ENCODE peak calls at places on chromosomes 12 and 14, in five cellular contexts. Q, W, P, N and Y are unnamed samples.
A peak's percentile ranks its signal among the peaks of the same experiment; 100 is the strongest.

GRCh38 chr14:89915114-89915878 is 39.2 kb downstream of the EFCAB11 start:
- DNase-seq in P (peak; percentile 19), N (peak; percentile 62), W (peak; percentile 85), Q (no peak), Y (peak; percentile 59)

GRCh38 chr14:68359862-68360552 is 432.9 kb downstream of the ZFP36L1 start:
- DNase-seq in P (no peak), W (peak; percentile 81), N (peak; percentile 59), Q (no peak), Y (no peak)

GRCh38 chr12:9065607-9065856 is 50.2 kb downstream of the A2M start:
- DNase-seq in Q (no peak), P (no peak), W (no peak), N (no peak), Y (no peak)

GRCh38 chr12:13961983-13962382 is 19.4 kb downstream of the GRIN2B start:
- DNase-seq in Q (no peak), P (no peak), W (no peak), N (no peak), Y (no peak)

GRCh38 chr14:56816575-56817391 is 6.5 kb upstream of the OTX2 start:
- DNase-seq in N (no peak), Q (no peak), P (no peak), W (no peak), Y (peak; percentile 56)

GRCh38 chr12:8687846-8688601 is 9.8 kb upstream of the RIMKLB start:
- DNase-seq in N (peak; percentile 56), W (peak; percentile 95), P (no peak), Q (no peak), Y (peak; percentile 41)

GRCh38 chr12:124356221-124356620 is 61.3 kb downstream of the RFLNA start:
- DNase-seq in Q (no peak), W (no peak), N (no peak), P (no peak), Y (no peak)

GRCh38 chr12:104187446-104188155 is 28.0 kb upstream of the TXNRD1 start:
- DNase-seq in W (no peak), Q (no peak), P (no peak), N (no peak), Y (no peak)

GRCh38 chr12:46904406-46905240 is 78.8 kb upstream of the SLC38A4 start:
- DNase-seq in P (no peak), W (peak; percentile 45), N (no peak), Q (no peak), Y (no peak)

GRCh38 chr14:91754819-91755218 is 22.9 kb upstream of the CATSPERB start:
- DNase-seq in W (no peak), Q (no peak), P (no peak), N (no peak), Y (no peak)

GRCh38 chr12:65518771-65519170 is 240.3 kb downstream of the MSRB3 start:
- DNase-seq in W (no peak), Q (no peak), P (no peak), N (no peak), Y (no peak)

GRCh38 chr12:50647479-50647878 is 116.4 kb upstream of the ATF1 start:
- DNase-seq in N (no peak), P (no peak), Q (no peak), W (peak; percentile 16), Y (no peak)

GRCh38 chr12:65825573-65826512 is 1.6 kb downstream of the HMGA2 start:
- DNase-seq in P (peak; percentile 15), N (peak; percentile 18), Q (peak; percentile 32), W (peak; percentile 68), Y (peak; percentile 60)

GRCh38 chr12:70418101-70418500 is 52.0 kb downstream of the KCNMB4 start:
- DNase-seq in Q (no peak), N (no peak), W (no peak), P (no peak), Y (no peak)

GRCh38 chr12:122743895-122744525 is 8.6 kb upstream of the DENR start:
- DNase-seq in Q (no peak), N (no peak), P (no peak), W (no peak), Y (no peak)

GRCh38 chr12:42679402-42679801 is 89.9 kb upstream of the PRICKLE1 start:
- DNase-seq in P (no peak), W (peak; percentile 22), Q (no peak), N (no peak), Y (no peak)

GRCh38 chr12:124620606-124621295 is 53.3 kb upstream of the NCOR2 start:
- DNase-seq in Q (no peak), W (no peak), N (no peak), P (no peak), Y (no peak)

GRCh38 chr14:63174760-63175191 is 29.5 kb upstream of the RHOJ start:
- DNase-seq in N (no peak), W (peak; percentile 96), Q (no peak), P (no peak), Y (peak; percentile 40)

GRCh38 chr14:68460541-68460940 is 332.3 kb downstream of the ZFP36L1 start:
- DNase-seq in P (no peak), N (no peak), W (peak; percentile 72), Q (no peak), Y (no peak)

GRCh38 chr12:6494351-6494743 is 445 bp downstream of the NCAPD2 start:
- DNase-seq in W (no peak), N (no peak), Q (no peak), P (no peak), Y (no peak)

GRCh38 chr12:131591136-131591535 is 119.8 kb upstream of the SFSWAP start:
- DNase-seq in W (no peak), P (no peak), N (no peak), Q (no peak), Y (no peak)

GRCh38 chr12:4865246-4865645 is 44.5 kb upstream of the KCNA1 start:
- DNase-seq in Q (no peak), N (no peak), W (no peak), P (no peak), Y (no peak)

GRCh38 chr12:89135976-89136634 is 216.2 kb downstream of the DUSP6 start:
- DNase-seq in N (no peak), W (peak; percentile 76), Q (no peak), P (no peak), Y (no peak)

GRCh38 chr12:108850854-108851573 is 6.4 kb downstream of the SSH1 start:
- DNase-seq in W (peak; percentile 88), N (peak; percentile 48), Q (no peak), P (peak; percentile 32), Y (no peak)
- TF ChIP-seq CTCF in W (peak; percentile 27), N (no peak), Q (no peak), P (no peak), Y (no peak)

GRCh38 chr14:70036665-70037064 is 152.1 kb downstream of the SLC8A3 start:
- DNase-seq in P (no peak), N (no peak), W (no peak), Q (no peak), Y (peak; percentile 24)
- TF ChIP-seq CTCF in P (no peak), N (no peak), W (no peak), Q (no peak), Y (no peak)

GRCh38 chr14:71753126-71753830 is 179.0 kb upstream of the RGS6 start:
- DNase-seq in P (peak; percentile 61), W (peak; percentile 95), Q (peak; percentile 84), N (peak; percentile 87), Y (peak; percentile 82)
- TF ChIP-seq CTCF in P (peak; percentile 49), W (peak; percentile 87), Q (peak; percentile 80), N (peak; percentile 91), Y (peak; percentile 71)

DNA sequence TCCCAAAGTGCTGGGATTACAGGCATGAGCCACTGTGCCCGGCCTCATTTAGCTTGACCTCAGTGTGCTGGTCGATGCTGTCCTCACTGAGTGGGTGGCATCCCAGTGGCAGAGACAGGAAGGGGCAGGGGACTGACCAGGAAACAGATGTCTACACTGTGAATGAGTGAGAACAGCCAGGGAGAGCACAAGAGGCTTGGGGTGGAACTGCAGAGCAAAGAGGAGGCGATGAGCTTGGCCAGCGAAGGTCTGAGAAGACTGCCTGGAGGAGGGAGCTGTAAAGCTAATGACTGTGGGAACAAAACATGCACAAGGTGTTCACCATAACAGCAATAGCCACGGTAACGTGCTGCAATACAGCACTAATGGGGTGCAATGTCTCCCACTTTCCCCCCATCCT is 57.2 kb upstream of the BEGAIN start:
- DNase-seq in P (no peak), Q (no peak), N (no peak), W (no peak), Y (no peak)
- TF ChIP-seq CTCF in P (no peak), Q (no peak), N (no peak), W (no peak), Y (no peak)